ENCODE peak calls at places on chromosome 6, in six cellular contexts. Y is stimulated activated CD4-positive, alpha-beta T cell treated with anti-CD3 and anti-CD28 coated beads, Interleukin-1b, Interleukin-23, amount 100 ng/mL, for 1 hour; V is T-cell; D is DMS53; J is pons; N is right lobe of liver. B is an unnamed sample.

GRCh38 chr6:32212076-32212760 is 11.6 kb downstream of the NOTCH4 start:
- DNase-seq in Y (no peak), V (no peak), D (no peak), J (no peak), N (no peak), B (no peak)

GRCh38 chr6:159981171-159981571 is 12.3 kb downstream of the IGF2R start:
- DNase-seq in Y (no peak), V (no peak), D (no peak), J (no peak), N (no peak), B (no peak)

GRCh38 chr6:3205913-3206312 is 21.5 kb downstream of the TUBB2B start:
- DNase-seq in Y (no peak), V (no peak), D (peak), J (no peak), N (no peak), B (peak)

GRCh38 chr6:106281661-106282060 is 43.9 kb downstream of the ATG5 start:
- DNase-seq in Y (no peak), V (no peak), D (no peak), J (no peak), N (no peak), B (no peak)

GRCh38 chr6:165641672-165642156 is 21.3 kb downstream of the PDE10A start:
- DNase-seq in Y (no peak), V (no peak), D (peak), J (no peak), N (no peak), B (no peak)

GRCh38 chr6:15908871-15909270 is 220.0 kb upstream of the MYLIP start:
- DNase-seq in Y (no peak), V (no peak), D (no peak), J (no peak), N (no peak), B (no peak)

GRCh38 chr6:119161450-119161849 is 83.0 kb upstream of the FAM184A start:
- DNase-seq in Y (no peak), V (no peak), D (no peak), J (no peak), N (no peak), B (no peak)

GRCh38 chr6:4402477-4402976 is 267.2 kb upstream of the ECI2 start:
- DNase-seq in Y (no peak), V (no peak), D (peak), J (no peak), N (no peak), B (peak)

GRCh38 chr6:142907017-142907470 is 37.9 kb downstream of the HIVEP2 start:
- DNase-seq in Y (no peak), V (no peak), D (no peak), J (no peak), N (no peak), B (no peak)

GRCh38 chr6:41732601-41733348 is 2.6 kb downstream of the TFEB start:
- DNase-seq in Y (no peak), V (peak), D (no peak), J (peak), N (no peak), B (no peak)

GRCh38 chr6:7922596-7922995 is 12.0 kb upstream of the TXNDC5 start:
- DNase-seq in Y (no peak), V (no peak), D (no peak), J (no peak), N (no peak), B (no peak)

GRCh38 chr6:5034328-5034727 is 30.5 kb upstream of the RPP40 start:
- DNase-seq in Y (no peak), V (no peak), D (no peak), J (peak), N (no peak), B (no peak)

GRCh38 chr6:34305982-34306702 is 57.3 kb upstream of the SMIM29 start:
- DNase-seq in Y (no peak), V (no peak), D (no peak), J (no peak), N (peak), B (no peak)

GRCh38 chr6:112429226-112429625 is 82.1 kb downstream of the RFPL4B start:
- DNase-seq in Y (no peak), V (no peak), D (peak), J (no peak), N (no peak), B (no peak)

GRCh38 chr6:132715204-132715603 is 1.3 kb upstream of the VNN1 start:
- DNase-seq in Y (no peak), V (no peak), D (peak), J (peak), N (peak), B (peak)

GRCh38 chr6:127520061-127520460 is 926 bp upstream of the MTCL3 start:
- DNase-seq in Y (no peak), V (no peak), D (peak), J (no peak), N (no peak), B (no peak)

GRCh38 chr6:46584586-46584985 is 68.0 kb downstream of the CYP39A1 start:
- DNase-seq in Y (no peak), V (no peak), D (no peak), J (no peak), N (no peak), B (no peak)

GRCh38 chr6:168535711-168536110 is 94.7 kb downstream of the SMOC2 start:
- DNase-seq in Y (no peak), V (no peak), D (no peak), J (no peak), N (no peak), B (no peak)

GRCh38 chr6:12008366-12009179 is 3.5 kb upstream of the HIVEP1 start:
- DNase-seq in Y (peak), V (peak), D (peak), J (peak), N (peak), B (peak)

GRCh38 chr6:54135665-54136370 is 24.6 kb downstream of the MLIP start:
- DNase-seq in Y (no peak), V (no peak), D (peak), J (peak), N (no peak), B (peak)

GRCh38 chr6:142045380-142046270 is 87.1 kb upstream of the GJE1 start:
- DNase-seq in Y (no peak), V (no peak), D (peak), J (no peak), N (no peak), B (peak)

GRCh38 chr6:25137497-25137896 is 141.7 kb upstream of the CARMIL1 start:
- DNase-seq in Y (no peak), V (no peak), D (no peak), J (peak), N (no peak), B (no peak)

GRCh38 chr6:47168176-47168575 is 126.0 kb upstream of the ADGRF1 start:
- DNase-seq in Y (no peak), V (no peak), D (peak), J (no peak), N (no peak), B (peak)

GRCh38 chr6:26536571-26537159 is 1.5 kb upstream of the HMGN4 start:
- DNase-seq in Y (no peak), V (no peak), D (peak), J (peak), N (no peak), B (no peak)

GRCh38 chr6:157428418-157429202 is 47.6 kb downstream of the ZDHHC14 start:
- DNase-seq in Y (no peak), V (no peak), D (peak), J (no peak), N (no peak), B (no peak)

B was measured in fibroblast of the conjunctiva.